ENCODE peak calls at places on chromosomes 1 and 21, in nine cellular contexts. One of them, this sample, is unnamed.

GRCh38 chr1:77888429-77889239 is at the start of gene NEXN:
- DNase-seq in NCI-H2029: no peak
- DNase-seq in A549: peak
- DNase-seq in NK-92 treated with Interleukin-12 subunit alpha and Interleukin-12 subunit beta, amount 100 ng/mL, for 24 hours: no peak
- DNase-seq in AG10803: peak
- DNase-seq in activated CD8-positive, alpha-beta memory T cell treated with anti-CD3 and anti-CD28 coated beads, Interleukin-2, amount 10 ng/mL, durations not matched to agents 7 days and 5 days: no peak
- DNase-seq in NCI-H526 treated with DMSO at 0.1 percent for 48 hours: peak
- DNase-seq in NCI-H1930: no peak
- DNase-seq in RWPE1: peak
- DNase-seq in this sample: peak

GRCh38 chr1:58620259-58620658 is 43.2 kb upstream of the TACSTD2 start:
- DNase-seq in NCI-H2029: peak
- DNase-seq in A549: no peak
- DNase-seq in NK-92 treated with Interleukin-12 subunit alpha and Interleukin-12 subunit beta, amount 100 ng/mL, for 24 hours: no peak
- DNase-seq in AG10803: no peak
- DNase-seq in activated CD8-positive, alpha-beta memory T cell treated with anti-CD3 and anti-CD28 coated beads, Interleukin-2, amount 10 ng/mL, durations not matched to agents 7 days and 5 days: no peak
- DNase-seq in NCI-H526 treated with DMSO at 0.1 percent for 48 hours: no peak
- DNase-seq in NCI-H1930: no peak
- DNase-seq in RWPE1: peak
- DNase-seq in this sample: no peak

GRCh38 chr1:217117973-217118465 is 394.8 kb upstream of the ESRRG start:
- DNase-seq in NCI-H2029: no peak
- DNase-seq in A549: no peak
- DNase-seq in NK-92 treated with Interleukin-12 subunit alpha and Interleukin-12 subunit beta, amount 100 ng/mL, for 24 hours: no peak
- DNase-seq in AG10803: no peak
- DNase-seq in activated CD8-positive, alpha-beta memory T cell treated with anti-CD3 and anti-CD28 coated beads, Interleukin-2, amount 10 ng/mL, durations not matched to agents 7 days and 5 days: no peak
- DNase-seq in NCI-H526 treated with DMSO at 0.1 percent for 48 hours: no peak
- DNase-seq in NCI-H1930: no peak
- DNase-seq in RWPE1: no peak
- DNase-seq in this sample: no peak

GRCh38 chr1:223479718-223480425 is 86.7 kb downstream of the CCDC185 start:
- DNase-seq in NCI-H2029: peak
- DNase-seq in A549: no peak
- DNase-seq in NK-92 treated with Interleukin-12 subunit alpha and Interleukin-12 subunit beta, amount 100 ng/mL, for 24 hours: no peak
- DNase-seq in AG10803: peak
- DNase-seq in activated CD8-positive, alpha-beta memory T cell treated with anti-CD3 and anti-CD28 coated beads, Interleukin-2, amount 10 ng/mL, durations not matched to agents 7 days and 5 days: no peak
- DNase-seq in NCI-H526 treated with DMSO at 0.1 percent for 48 hours: no peak
- DNase-seq in NCI-H1930: no peak
- DNase-seq in RWPE1: no peak
- DNase-seq in this sample: no peak

GRCh38 chr1:225767591-225768540 is 9.8 kb upstream of the SRP9 start:
- DNase-seq in NCI-H2029: peak
- DNase-seq in A549: no peak
- DNase-seq in NK-92 treated with Interleukin-12 subunit alpha and Interleukin-12 subunit beta, amount 100 ng/mL, for 24 hours: no peak
- DNase-seq in AG10803: peak
- DNase-seq in activated CD8-positive, alpha-beta memory T cell treated with anti-CD3 and anti-CD28 coated beads, Interleukin-2, amount 10 ng/mL, durations not matched to agents 7 days and 5 days: no peak
- DNase-seq in NCI-H526 treated with DMSO at 0.1 percent for 48 hours: peak
- DNase-seq in NCI-H1930: no peak
- DNase-seq in RWPE1: no peak
- DNase-seq in this sample: no peak

GRCh38 chr1:193634470-193634869 is 448.1 kb upstream of the B3GALT2 start:
- DNase-seq in NCI-H2029: no peak
- DNase-seq in A549: no peak
- DNase-seq in NK-92 treated with Interleukin-12 subunit alpha and Interleukin-12 subunit beta, amount 100 ng/mL, for 24 hours: no peak
- DNase-seq in AG10803: no peak
- DNase-seq in activated CD8-positive, alpha-beta memory T cell treated with anti-CD3 and anti-CD28 coated beads, Interleukin-2, amount 10 ng/mL, durations not matched to agents 7 days and 5 days: no peak
- DNase-seq in NCI-H526 treated with DMSO at 0.1 percent for 48 hours: no peak
- DNase-seq in NCI-H1930: no peak
- DNase-seq in RWPE1: no peak
- DNase-seq in this sample: no peak

GRCh38 chr1:190511554-190511953 is 33.9 kb upstream of the BRINP3 start:
- DNase-seq in NCI-H2029: no peak
- DNase-seq in A549: no peak
- DNase-seq in NK-92 treated with Interleukin-12 subunit alpha and Interleukin-12 subunit beta, amount 100 ng/mL, for 24 hours: no peak
- DNase-seq in AG10803: no peak
- DNase-seq in activated CD8-positive, alpha-beta memory T cell treated with anti-CD3 and anti-CD28 coated beads, Interleukin-2, amount 10 ng/mL, durations not matched to agents 7 days and 5 days: no peak
- DNase-seq in NCI-H526 treated with DMSO at 0.1 percent for 48 hours: no peak
- DNase-seq in NCI-H1930: no peak
- DNase-seq in RWPE1: no peak
- DNase-seq in this sample: no peak

GRCh38 chr1:185463433-185463832 is 146.4 kb upstream of the IVNS1ABP start:
- DNase-seq in NCI-H2029: no peak
- DNase-seq in A549: no peak
- DNase-seq in NK-92 treated with Interleukin-12 subunit alpha and Interleukin-12 subunit beta, amount 100 ng/mL, for 24 hours: no peak
- DNase-seq in AG10803: no peak
- DNase-seq in activated CD8-positive, alpha-beta memory T cell treated with anti-CD3 and anti-CD28 coated beads, Interleukin-2, amount 10 ng/mL, durations not matched to agents 7 days and 5 days: no peak
- DNase-seq in NCI-H526 treated with DMSO at 0.1 percent for 48 hours: no peak
- DNase-seq in NCI-H1930: no peak
- DNase-seq in RWPE1: no peak
- DNase-seq in this sample: no peak

GRCh38 chr1:181317261-181317924 is 165.9 kb upstream of the CACNA1E start:
- DNase-seq in NCI-H2029: no peak
- DNase-seq in A549: no peak
- DNase-seq in NK-92 treated with Interleukin-12 subunit alpha and Interleukin-12 subunit beta, amount 100 ng/mL, for 24 hours: no peak
- DNase-seq in AG10803: no peak
- DNase-seq in activated CD8-positive, alpha-beta memory T cell treated with anti-CD3 and anti-CD28 coated beads, Interleukin-2, amount 10 ng/mL, durations not matched to agents 7 days and 5 days: peak
- DNase-seq in NCI-H526 treated with DMSO at 0.1 percent for 48 hours: no peak
- DNase-seq in NCI-H1930: no peak
- DNase-seq in RWPE1: no peak
- DNase-seq in this sample: no peak

GRCh38 chr1:110645172-110645571 is 29.6 kb downstream of the KCNA3 start:
- DNase-seq in NCI-H2029: no peak
- DNase-seq in A549: no peak
- DNase-seq in NK-92 treated with Interleukin-12 subunit alpha and Interleukin-12 subunit beta, amount 100 ng/mL, for 24 hours: no peak
- DNase-seq in AG10803: no peak
- DNase-seq in activated CD8-positive, alpha-beta memory T cell treated with anti-CD3 and anti-CD28 coated beads, Interleukin-2, amount 10 ng/mL, durations not matched to agents 7 days and 5 days: no peak
- DNase-seq in NCI-H526 treated with DMSO at 0.1 percent for 48 hours: no peak
- DNase-seq in NCI-H1930: no peak
- DNase-seq in RWPE1: no peak
- DNase-seq in this sample: no peak

GRCh38 chr1:219140308-219140877 is 33.3 kb upstream of the LYPLAL1 start:
- DNase-seq in NCI-H2029: no peak
- DNase-seq in A549: no peak
- DNase-seq in NK-92 treated with Interleukin-12 subunit alpha and Interleukin-12 subunit beta, amount 100 ng/mL, for 24 hours: no peak
- DNase-seq in AG10803: no peak
- DNase-seq in activated CD8-positive, alpha-beta memory T cell treated with anti-CD3 and anti-CD28 coated beads, Interleukin-2, amount 10 ng/mL, durations not matched to agents 7 days and 5 days: no peak
- DNase-seq in NCI-H526 treated with DMSO at 0.1 percent for 48 hours: no peak
- DNase-seq in NCI-H1930: no peak
- DNase-seq in RWPE1: no peak
- DNase-seq in this sample: no peak

GRCh38 chr21:45294509-45295291 is 7.0 kb upstream of the POFUT2 start:
- DNase-seq in NCI-H2029: no peak
- DNase-seq in A549: no peak
- DNase-seq in NK-92 treated with Interleukin-12 subunit alpha and Interleukin-12 subunit beta, amount 100 ng/mL, for 24 hours: no peak
- DNase-seq in AG10803: peak
- DNase-seq in activated CD8-positive, alpha-beta memory T cell treated with anti-CD3 and anti-CD28 coated beads, Interleukin-2, amount 10 ng/mL, durations not matched to agents 7 days and 5 days: peak
- DNase-seq in NCI-H526 treated with DMSO at 0.1 percent for 48 hours: no peak
- DNase-seq in NCI-H1930: no peak
- DNase-seq in RWPE1: no peak
- DNase-seq in this sample: peak

GRCh38 chr1:179876289-179876715 is 1.3 kb downstream of the TOR1AIP2 start:
- DNase-seq in NCI-H2029: no peak
- DNase-seq in A549: no peak
- DNase-seq in NK-92 treated with Interleukin-12 subunit alpha and Interleukin-12 subunit beta, amount 100 ng/mL, for 24 hours: no peak
- DNase-seq in AG10803: peak
- DNase-seq in activated CD8-positive, alpha-beta memory T cell treated with anti-CD3 and anti-CD28 coated beads, Interleukin-2, amount 10 ng/mL, durations not matched to agents 7 days and 5 days: no peak
- DNase-seq in NCI-H526 treated with DMSO at 0.1 percent for 48 hours: no peak
- DNase-seq in NCI-H1930: no peak
- DNase-seq in RWPE1: peak
- DNase-seq in this sample: no peak

GRCh38 chr1:80258659-80259058 is 1252.1 kb upstream of the ADGRL4 start:
- DNase-seq in NCI-H2029: no peak
- DNase-seq in A549: no peak
- DNase-seq in NK-92 treated with Interleukin-12 subunit alpha and Interleukin-12 subunit beta, amount 100 ng/mL, for 24 hours: no peak
- DNase-seq in AG10803: no peak
- DNase-seq in activated CD8-positive, alpha-beta memory T cell treated with anti-CD3 and anti-CD28 coated beads, Interleukin-2, amount 10 ng/mL, durations not matched to agents 7 days and 5 days: no peak
- DNase-seq in NCI-H526 treated with DMSO at 0.1 percent for 48 hours: no peak
- DNase-seq in NCI-H1930: no peak
- DNase-seq in RWPE1: no peak
- DNase-seq in this sample: no peak

GRCh38 chr1:180925471-180926051 is 12.9 kb downstream of the KIAA1614 start:
- DNase-seq in NCI-H2029: no peak
- DNase-seq in A549: no peak
- DNase-seq in NK-92 treated with Interleukin-12 subunit alpha and Interleukin-12 subunit beta, amount 100 ng/mL, for 24 hours: no peak
- DNase-seq in AG10803: no peak
- DNase-seq in activated CD8-positive, alpha-beta memory T cell treated with anti-CD3 and anti-CD28 coated beads, Interleukin-2, amount 10 ng/mL, durations not matched to agents 7 days and 5 days: no peak
- DNase-seq in NCI-H526 treated with DMSO at 0.1 percent for 48 hours: no peak
- DNase-seq in NCI-H1930: no peak
- DNase-seq in RWPE1: no peak
- DNase-seq in this sample: peak

GRCh38 chr1:55781944-55782482 is 566.8 kb upstream of the USP24 start:
- DNase-seq in NCI-H2029: peak
- DNase-seq in A549: no peak
- DNase-seq in NK-92 treated with Interleukin-12 subunit alpha and Interleukin-12 subunit beta, amount 100 ng/mL, for 24 hours: no peak
- DNase-seq in AG10803: peak
- DNase-seq in activated CD8-positive, alpha-beta memory T cell treated with anti-CD3 and anti-CD28 coated beads, Interleukin-2, amount 10 ng/mL, durations not matched to agents 7 days and 5 days: no peak
- DNase-seq in NCI-H526 treated with DMSO at 0.1 percent for 48 hours: no peak
- DNase-seq in NCI-H1930: no peak
- DNase-seq in RWPE1: peak
- DNase-seq in this sample: peak

GRCh38 chr1:164769504-164770148 is 210.6 kb downstream of the PBX1 start:
- DNase-seq in NCI-H2029: no peak
- DNase-seq in A549: no peak
- DNase-seq in NK-92 treated with Interleukin-12 subunit alpha and Interleukin-12 subunit beta, amount 100 ng/mL, for 24 hours: no peak
- DNase-seq in AG10803: no peak
- DNase-seq in activated CD8-positive, alpha-beta memory T cell treated with anti-CD3 and anti-CD28 coated beads, Interleukin-2, amount 10 ng/mL, durations not matched to agents 7 days and 5 days: no peak
- DNase-seq in NCI-H526 treated with DMSO at 0.1 percent for 48 hours: no peak
- DNase-seq in NCI-H1930: no peak
- DNase-seq in RWPE1: no peak
- DNase-seq in this sample: no peak

GRCh38 chr1:48026275-48026674 is 29.1 kb upstream of the TRABD2B start:
- DNase-seq in NCI-H2029: no peak
- DNase-seq in A549: no peak
- DNase-seq in NK-92 treated with Interleukin-12 subunit alpha and Interleukin-12 subunit beta, amount 100 ng/mL, for 24 hours: peak
- DNase-seq in AG10803: peak
- DNase-seq in activated CD8-positive, alpha-beta memory T cell treated with anti-CD3 and anti-CD28 coated beads, Interleukin-2, amount 10 ng/mL, durations not matched to agents 7 days and 5 days: no peak
- DNase-seq in NCI-H526 treated with DMSO at 0.1 percent for 48 hours: no peak
- DNase-seq in NCI-H1930: no peak
- DNase-seq in RWPE1: peak
- DNase-seq in this sample: peak

GRCh38 chr1:108722292-108722691 is 9.6 kb downstream of the FNDC7 start:
- DNase-seq in NCI-H2029: no peak
- DNase-seq in A549: no peak
- DNase-seq in NK-92 treated with Interleukin-12 subunit alpha and Interleukin-12 subunit beta, amount 100 ng/mL, for 24 hours: no peak
- DNase-seq in AG10803: peak
- DNase-seq in activated CD8-positive, alpha-beta memory T cell treated with anti-CD3 and anti-CD28 coated beads, Interleukin-2, amount 10 ng/mL, durations not matched to agents 7 days and 5 days: no peak
- DNase-seq in NCI-H526 treated with DMSO at 0.1 percent for 48 hours: no peak
- DNase-seq in NCI-H1930: no peak
- DNase-seq in RWPE1: no peak
- DNase-seq in this sample: no peak

GRCh38 chr21:32283001-32283400 is 4.2 kb upstream of the MIS18A start:
- DNase-seq in NCI-H2029: no peak
- DNase-seq in A549: no peak
- DNase-seq in NK-92 treated with Interleukin-12 subunit alpha and Interleukin-12 subunit beta, amount 100 ng/mL, for 24 hours: no peak
- DNase-seq in AG10803: no peak
- DNase-seq in activated CD8-positive, alpha-beta memory T cell treated with anti-CD3 and anti-CD28 coated beads, Interleukin-2, amount 10 ng/mL, durations not matched to agents 7 days and 5 days: peak
- DNase-seq in NCI-H526 treated with DMSO at 0.1 percent for 48 hours: no peak
- DNase-seq in NCI-H1930: no peak
- DNase-seq in RWPE1: no peak
- DNase-seq in this sample: no peak

GRCh38 chr1:5980314-5981008 is 11.8 kb downstream of the NPHP4 start:
- DNase-seq in NCI-H2029: peak
- DNase-seq in A549: no peak
- DNase-seq in NK-92 treated with Interleukin-12 subunit alpha and Interleukin-12 subunit beta, amount 100 ng/mL, for 24 hours: no peak
- DNase-seq in AG10803: peak
- DNase-seq in activated CD8-positive, alpha-beta memory T cell treated with anti-CD3 and anti-CD28 coated beads, Interleukin-2, amount 10 ng/mL, durations not matched to agents 7 days and 5 days: no peak
- DNase-seq in NCI-H526 treated with DMSO at 0.1 percent for 48 hours: no peak
- DNase-seq in NCI-H1930: no peak
- DNase-seq in RWPE1: no peak
- DNase-seq in this sample: peak

GRCh38 chr1:116375884-116376733 is 3.1 kb downstream of the ATP1A1 start:
- DNase-seq in NCI-H2029: no peak
- DNase-seq in A549: no peak
- DNase-seq in NK-92 treated with Interleukin-12 subunit alpha and Interleukin-12 subunit beta, amount 100 ng/mL, for 24 hours: no peak
- DNase-seq in AG10803: peak
- DNase-seq in activated CD8-positive, alpha-beta memory T cell treated with anti-CD3 and anti-CD28 coated beads, Interleukin-2, amount 10 ng/mL, durations not matched to agents 7 days and 5 days: peak
- DNase-seq in NCI-H526 treated with DMSO at 0.1 percent for 48 hours: peak
- DNase-seq in NCI-H1930: no peak
- DNase-seq in RWPE1: peak
- DNase-seq in this sample: peak

GRCh38 chr1:77407738-77408375 is 126.0 kb downstream of the AK5 start:
- DNase-seq in NCI-H2029: no peak
- DNase-seq in A549: no peak
- DNase-seq in NK-92 treated with Interleukin-12 subunit alpha and Interleukin-12 subunit beta, amount 100 ng/mL, for 24 hours: no peak
- DNase-seq in AG10803: peak
- DNase-seq in activated CD8-positive, alpha-beta memory T cell treated with anti-CD3 and anti-CD28 coated beads, Interleukin-2, amount 10 ng/mL, durations not matched to agents 7 days and 5 days: no peak
- DNase-seq in NCI-H526 treated with DMSO at 0.1 percent for 48 hours: no peak
- DNase-seq in NCI-H1930: no peak
- DNase-seq in RWPE1: no peak
- DNase-seq in this sample: peak

GRCh38 chr1:43373034-43373940 is 5.5 kb upstream of the ELOVL1 start:
- DNase-seq in NCI-H2029: no peak
- DNase-seq in A549: peak
- DNase-seq in NK-92 treated with Interleukin-12 subunit alpha and Interleukin-12 subunit beta, amount 100 ng/mL, for 24 hours: no peak
- DNase-seq in AG10803: peak
- DNase-seq in activated CD8-positive, alpha-beta memory T cell treated with anti-CD3 and anti-CD28 coated beads, Interleukin-2, amount 10 ng/mL, durations not matched to agents 7 days and 5 days: no peak
- DNase-seq in NCI-H526 treated with DMSO at 0.1 percent for 48 hours: no peak
- DNase-seq in NCI-H1930: no peak
- DNase-seq in RWPE1: peak
- DNase-seq in this sample: no peak

GRCh38 chr1:117793396-117793795 is 136.0 kb downstream of the GDAP2 start:
- DNase-seq in NCI-H2029: no peak
- DNase-seq in A549: no peak
- DNase-seq in NK-92 treated with Interleukin-12 subunit alpha and Interleukin-12 subunit beta, amount 100 ng/mL, for 24 hours: no peak
- DNase-seq in AG10803: no peak
- DNase-seq in activated CD8-positive, alpha-beta memory T cell treated with anti-CD3 and anti-CD28 coated beads, Interleukin-2, amount 10 ng/mL, durations not matched to agents 7 days and 5 days: no peak
- DNase-seq in NCI-H526 treated with DMSO at 0.1 percent for 48 hours: no peak
- DNase-seq in NCI-H1930: no peak
- DNase-seq in RWPE1: no peak
- DNase-seq in this sample: no peak

GRCh38 chr1:55216078-55216477 is 914 bp upstream of the USP24 start:
- DNase-seq in NCI-H2029: no peak
- DNase-seq in A549: no peak
- DNase-seq in NK-92 treated with Interleukin-12 subunit alpha and Interleukin-12 subunit beta, amount 100 ng/mL, for 24 hours: no peak
- DNase-seq in AG10803: no peak
- DNase-seq in activated CD8-positive, alpha-beta memory T cell treated with anti-CD3 and anti-CD28 coated beads, Interleukin-2, amount 10 ng/mL, durations not matched to agents 7 days and 5 days: no peak
- DNase-seq in NCI-H526 treated with DMSO at 0.1 percent for 48 hours: no peak
- DNase-seq in NCI-H1930: no peak
- DNase-seq in RWPE1: no peak
- DNase-seq in this sample: no peak

GRCh38 chr1:54806931-54807611 is 5.9 kb upstream of the TTC22 start:
- DNase-seq in NCI-H2029: no peak
- DNase-seq in A549: no peak
- DNase-seq in NK-92 treated with Interleukin-12 subunit alpha and Interleukin-12 subunit beta, amount 100 ng/mL, for 24 hours: peak
- DNase-seq in AG10803: peak
- DNase-seq in activated CD8-positive, alpha-beta memory T cell treated with anti-CD3 and anti-CD28 coated beads, Interleukin-2, amount 10 ng/mL, durations not matched to agents 7 days and 5 days: peak
- DNase-seq in NCI-H526 treated with DMSO at 0.1 percent for 48 hours: no peak
- DNase-seq in NCI-H1930: no peak
- DNase-seq in RWPE1: no peak
- DNase-seq in this sample: no peak

GRCh38 chr1:109877320-109877771 is 33.3 kb upstream of the CSF1 start:
- DNase-seq in NCI-H2029: no peak
- DNase-seq in A549: peak
- DNase-seq in NK-92 treated with Interleukin-12 subunit alpha and Interleukin-12 subunit beta, amount 100 ng/mL, for 24 hours: no peak
- DNase-seq in AG10803: peak
- DNase-seq in activated CD8-positive, alpha-beta memory T cell treated with anti-CD3 and anti-CD28 coated beads, Interleukin-2, amount 10 ng/mL, durations not matched to agents 7 days and 5 days: no peak
- DNase-seq in NCI-H526 treated with DMSO at 0.1 percent for 48 hours: no peak
- DNase-seq in NCI-H1930: no peak
- DNase-seq in RWPE1: peak
- DNase-seq in this sample: peak

GRCh38 chr1:69794831-69795230 is 227.1 kb downstream of the LRRC7 start:
- DNase-seq in NCI-H2029: no peak
- DNase-seq in A549: no peak
- DNase-seq in NK-92 treated with Interleukin-12 subunit alpha and Interleukin-12 subunit beta, amount 100 ng/mL, for 24 hours: no peak
- DNase-seq in AG10803: no peak
- DNase-seq in activated CD8-positive, alpha-beta memory T cell treated with anti-CD3 and anti-CD28 coated beads, Interleukin-2, amount 10 ng/mL, durations not matched to agents 7 days and 5 days: no peak
- DNase-seq in NCI-H526 treated with DMSO at 0.1 percent for 48 hours: no peak
- DNase-seq in NCI-H1930: no peak
- DNase-seq in RWPE1: no peak
- DNase-seq in this sample: no peak

GRCh38 chr1:156896490-156897033 is 3.0 kb downstream of the PEAR1 start:
- DNase-seq in NCI-H2029: no peak
- DNase-seq in A549: peak
- DNase-seq in NK-92 treated with Interleukin-12 subunit alpha and Interleukin-12 subunit beta, amount 100 ng/mL, for 24 hours: no peak
- DNase-seq in AG10803: peak
- DNase-seq in activated CD8-positive, alpha-beta memory T cell treated with anti-CD3 and anti-CD28 coated beads, Interleukin-2, amount 10 ng/mL, durations not matched to agents 7 days and 5 days: no peak
- DNase-seq in NCI-H526 treated with DMSO at 0.1 percent for 48 hours: no peak
- DNase-seq in NCI-H1930: no peak
- DNase-seq in RWPE1: peak
- DNase-seq in this sample: peak

GRCh38 chr1:226061793-226062557 is 541 bp upstream of the H3-3A start:
- DNase-seq in NCI-H2029: peak
- DNase-seq in A549: peak
- DNase-seq in NK-92 treated with Interleukin-12 subunit alpha and Interleukin-12 subunit beta, amount 100 ng/mL, for 24 hours: peak
- DNase-seq in AG10803: peak
- DNase-seq in activated CD8-positive, alpha-beta memory T cell treated with anti-CD3 and anti-CD28 coated beads, Interleukin-2, amount 10 ng/mL, durations not matched to agents 7 days and 5 days: no peak
- DNase-seq in NCI-H526 treated with DMSO at 0.1 percent for 48 hours: peak
- DNase-seq in NCI-H1930: peak
- DNase-seq in RWPE1: peak
- DNase-seq in this sample: no peak

This sample was measured in retinal pigment epithelial cell.